ENCODE peak calls at places on chromosomes 16 and 17, in five cellular contexts. J, L, E, A and U are unnamed samples. For H3K9me3, the result is how much of the 10 kb centered on the place peaks cover.

GRCh38 chr16:66475232-66475631 is 48.1 kb downstream of the BEAN1 start:
- DNase-seq in J (no peak), L (peak), E (no peak), A (no peak), U (no peak)

GRCh38 chr16:66598111-66598510 is 6.4 kb upstream of the CMTM3 start:
- DNase-seq in J (no peak), L (no peak), E (no peak), A (no peak), U (no peak)

GRCh38 chr16:24036614-24037013 is 200.8 kb downstream of the PRKCB start:
- DNase-seq in J (no peak), L (peak), E (peak), A (peak), U (no peak)

GRCh38 chr17:6361733-6362132 is 73.2 kb downstream of the AIPL1 start:
- DNase-seq in J (no peak), L (peak), E (no peak), A (no peak), U (no peak)

GRCh38 chr16:15597822-15598647 is 44.9 kb downstream of the MARF1 start:
- DNase-seq in J (no peak), L (no peak), E (no peak), A (no peak), U (no peak)

GRCh38 chr16:28040039-28040438 is 23.5 kb downstream of the GSG1L start:
- DNase-seq in J (no peak), L (peak), E (no peak), A (no peak), U (no peak)

GRCh38 chr16:87835882-87836331 is 33.4 kb downstream of the SLC7A5 start:
- DNase-seq in J (no peak), L (no peak), E (no peak), A (no peak), U (peak)

GRCh38 chr17:49955157-49955556 is 13.8 kb upstream of the DLX4 start:
- DNase-seq in J (no peak), L (no peak), E (no peak), A (no peak), U (no peak)

GRCh38 chr17:63528183-63528582 is 5.0 kb downstream of the KCNH6 start:
- DNase-seq in J (no peak), L (no peak), E (no peak), A (no peak), U (no peak)

GRCh38 chr17:58822148-58823050 is 66.7 kb downstream of the PPM1E start:
- DNase-seq in J (no peak), L (no peak), E (no peak), A (peak), U (no peak)

GRCh38 chr16:49399594-49400364 is 26.2 kb downstream of the C16orf78 start:
- DNase-seq in J (no peak), L (no peak), E (no peak), A (no peak), U (no peak)

GRCh38 chr17:42056634-42057033 is 6.2 kb upstream of the C17orf113 start:
- DNase-seq in J (no peak), L (no peak), E (no peak), A (no peak), U (no peak)

GRCh38 chr17:50834126-50834785 is 1.1 kb upstream of the WFIKKN2 start:
- DNase-seq in J (no peak), L (peak), E (no peak), A (no peak), U (no peak)

GRCh38 chr17:33832295-33832694 is 422.8 kb upstream of the CCL2 start:
- DNase-seq in J (no peak), L (peak), E (no peak), A (no peak), U (no peak)

GRCh38 chr17:61618950-61619349 is 27.9 kb upstream of the NACA2 start:
- DNase-seq in J (no peak), L (no peak), E (no peak), A (no peak), U (no peak)

GRCh38 chr16:47712276-47713224 is 251.4 kb downstream of the PHKB start:
- DNase-seq in J (no peak), L (no peak), E (no peak), A (peak), U (no peak)

GRCh38 chr17:16374129-16374528 is 6.8 kb upstream of the UBB start:
- DNase-seq in J (no peak), L (no peak), E (no peak), A (no peak), U (no peak)

GRCh38 chr17:67902531-67903231 is 77.4 kb downstream of the BPTF start:
- DNase-seq in J (no peak), L (no peak), E (no peak), A (no peak), U (no peak)

GRCh38 chr16:22923491-22923890 is 109.5 kb downstream of the HS3ST2 start:
- DNase-seq in J (no peak), L (no peak), E (no peak), A (no peak), U (no peak)

GRCh38 chr17:80845121-80845862 is 146.3 kb upstream of the CHMP6 start:
- DNase-seq in J (no peak), L (no peak), E (no peak), A (no peak), U (peak)

GRCh38 chr16:83852774-83853173 is 45.0 kb downstream of the HSBP1 start:
- DNase-seq in J (no peak), L (no peak), E (no peak), A (no peak), U (no peak)

GRCh38 chr16:30149250-30149885 is 26.3 kb upstream of the MAPK3 start:
- DNase-seq in J (no peak), L (no peak), E (no peak), A (no peak), U (no peak)

GRCh38 chr16:48446534-48446920 is 61.3 kb upstream of the SIAH1 start:
- DNase-seq in J (no peak), L (no peak), E (no peak), A (no peak), U (no peak)

GRCh38 chr17:64146418-64147109 is 16.6 kb upstream of the ERN1 start:
- DNase-seq in J (peak), L (peak), E (peak), A (peak), U (peak)

GRCh38 chr17:921161-921560 is 58.4 kb downstream of the NXN start:
- DNase-seq in J (no peak), L (no peak), E (no peak), A (peak), U (no peak)

GRCh38 chr17:12180644-12181261 is 160.1 kb downstream of the MAP2K4 start:
- DNase-seq in J (no peak), L (peak), E (no peak), A (peak), U (no peak)

GRCh38 chr16:29943846-29944669 is 17.8 kb upstream of the TMEM219 start:
- DNase-seq in J (no peak), L (peak), E (peak), A (peak), U (no peak)

GRCh38 chr16:10871157-10871991 is 5.6 kb upstream of the CIITA start:
- DNase-seq in J (peak), L (no peak), E (peak), A (peak), U (peak)

GRCh38 chr16:27426423-27427408 is 24.7 kb downstream of the IL21R start:
- DNase-seq in J (no peak), L (no peak), E (peak), A (peak), U (peak)

GRCh38 chr16:76900285-76901263 is 290.4 kb upstream of the MON1B start:
- DNase-seq in J (no peak), L (no peak), E (no peak), A (no peak), U (no peak)

GRCh38 chr17:4566785-4567184 is 6.4 kb upstream of the GGT6 start:
- DNase-seq in J (no peak), L (peak), E (peak), A (peak), U (peak)

GRCh38 chr17:60149691-60150582 is at the start of gene CA4:
- DNase-seq in J (no peak), L (peak), E (no peak), A (no peak), U (peak)

GRCh38 chr16:64321066-64321465 is 800.8 kb downstream of the CDH11 start:
- DNase-seq in J (no peak), L (no peak), E (no peak), A (no peak), U (no peak)

GRCh38 chr16:64317601-64318000 is 804.3 kb downstream of the CDH11 start:
- DNase-seq in J (no peak), L (no peak), E (no peak), A (no peak), U (no peak)

DNA sequence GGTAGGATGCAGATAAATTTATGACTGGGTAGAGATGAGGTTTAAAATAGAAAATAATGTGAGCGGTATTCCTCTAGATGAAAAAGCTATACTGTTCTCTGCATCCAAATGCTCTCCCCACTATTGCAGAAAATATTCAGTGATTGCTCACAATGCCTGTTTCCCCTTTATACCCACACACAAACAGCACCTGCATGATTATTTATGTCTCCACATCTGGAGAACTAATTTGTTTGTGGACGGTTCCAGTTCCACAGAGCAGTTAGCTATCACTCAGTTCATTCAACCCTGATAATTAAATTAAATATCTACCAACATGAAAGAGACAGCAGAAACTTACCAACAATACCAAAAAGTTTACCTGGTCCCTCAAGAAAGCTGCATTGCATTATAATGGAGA is 800.0 kb downstream of the CDH11 start:
- DNase-seq in J (no peak), L (no peak), E (no peak), A (no peak), U (no peak)
- H3K27ac ChIP-seq in J (no peak), L (no peak), E (no peak), A (no peak), U (no peak)

GRCh38 chr17:72408122-72408382 is 287.2 kb downstream of the SOX9 start:
- DNase-seq in J (no peak), L (no peak), E (no peak), A (no peak), U (no peak)

GRCh38 chr17:72406501-72406900 is 285.7 kb downstream of the SOX9 start:
- DNase-seq in J (no peak), L (no peak), E (no peak), A (no peak), U (no peak)

GRCh38 chr17:72405662-72406230 is 284.9 kb downstream of the SOX9 start:
- DNase-seq in J (no peak), L (peak), E (no peak), A (no peak), U (no peak)

GRCh38 chr17:72408641-72409040 is 287.8 kb downstream of the SOX9 start:
- DNase-seq in J (no peak), L (no peak), E (no peak), A (no peak), U (no peak)

DNA sequence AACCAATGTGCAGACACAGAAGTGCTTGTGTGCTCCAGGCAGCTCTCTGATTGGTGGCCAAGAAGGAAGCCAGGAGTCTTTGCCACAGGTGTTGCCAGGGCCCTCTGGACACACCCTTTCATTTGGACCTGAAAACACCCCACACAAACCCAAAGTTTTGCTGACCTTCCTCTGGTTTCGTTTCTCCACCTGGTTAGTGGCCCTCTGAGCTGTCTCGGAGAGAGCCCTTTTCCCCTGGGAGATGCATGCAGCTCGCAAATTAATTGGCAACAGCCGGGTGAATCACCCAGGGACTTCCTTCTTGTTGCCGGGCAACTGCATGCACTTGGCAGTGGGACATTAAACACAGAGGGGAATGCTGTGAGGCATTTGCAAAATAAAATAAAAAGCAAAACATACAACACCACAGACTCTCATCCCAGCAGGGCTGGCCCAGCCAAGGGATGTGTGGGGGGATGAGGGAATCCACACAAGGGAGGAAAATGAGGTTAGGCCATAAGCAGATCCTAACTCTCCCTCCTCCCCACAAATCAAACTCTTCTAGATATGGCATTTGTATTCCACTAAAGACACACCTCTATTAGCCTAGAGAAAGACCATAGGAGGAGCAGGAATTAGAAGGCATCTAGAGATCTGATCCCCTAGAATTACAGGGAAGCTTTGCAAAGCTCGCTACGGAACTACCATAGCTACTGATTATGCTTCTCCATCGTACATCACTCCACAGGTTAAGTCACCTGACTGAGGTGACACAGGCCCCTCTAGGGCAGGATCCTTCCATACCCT is 286.7 kb downstream of the SOX9 start:
- DNase-seq in J (peak), L (peak), E (peak), A (peak), U (peak)
- H3K4me3 ChIP-seq in J (no peak), L (no peak), E (no peak), A (no peak), U (no peak)

GRCh38 chr17:83199500-83200201 is 120.2 kb downstream of the METRNL start:
- DNase-seq in J (peak), L (no peak), E (peak), A (peak), U (peak)
- H3K9me3 ChIP-seq in J (under half), L (under half), E (under half), A (under half), U (under half)

GRCh38 chr16:85172465-85173071 is 60.3 kb upstream of the CIBAR2 start:
- DNase-seq in J (no peak), L (peak), E (no peak), A (no peak), U (no peak)

GRCh38 chr16:85173981-85174751 is 61.9 kb upstream of the CIBAR2 start:
- DNase-seq in J (no peak), L (peak), E (peak), A (peak), U (peak)

GRCh38 chr16:85174871-85175723 is 62.8 kb upstream of the CIBAR2 start:
- DNase-seq in J (no peak), L (no peak), E (no peak), A (no peak), U (no peak)

GRCh38 chr16:85171809-85172464 is 59.7 kb upstream of the CIBAR2 start:
- DNase-seq in J (no peak), L (no peak), E (no peak), A (no peak), U (no peak)

DNA sequence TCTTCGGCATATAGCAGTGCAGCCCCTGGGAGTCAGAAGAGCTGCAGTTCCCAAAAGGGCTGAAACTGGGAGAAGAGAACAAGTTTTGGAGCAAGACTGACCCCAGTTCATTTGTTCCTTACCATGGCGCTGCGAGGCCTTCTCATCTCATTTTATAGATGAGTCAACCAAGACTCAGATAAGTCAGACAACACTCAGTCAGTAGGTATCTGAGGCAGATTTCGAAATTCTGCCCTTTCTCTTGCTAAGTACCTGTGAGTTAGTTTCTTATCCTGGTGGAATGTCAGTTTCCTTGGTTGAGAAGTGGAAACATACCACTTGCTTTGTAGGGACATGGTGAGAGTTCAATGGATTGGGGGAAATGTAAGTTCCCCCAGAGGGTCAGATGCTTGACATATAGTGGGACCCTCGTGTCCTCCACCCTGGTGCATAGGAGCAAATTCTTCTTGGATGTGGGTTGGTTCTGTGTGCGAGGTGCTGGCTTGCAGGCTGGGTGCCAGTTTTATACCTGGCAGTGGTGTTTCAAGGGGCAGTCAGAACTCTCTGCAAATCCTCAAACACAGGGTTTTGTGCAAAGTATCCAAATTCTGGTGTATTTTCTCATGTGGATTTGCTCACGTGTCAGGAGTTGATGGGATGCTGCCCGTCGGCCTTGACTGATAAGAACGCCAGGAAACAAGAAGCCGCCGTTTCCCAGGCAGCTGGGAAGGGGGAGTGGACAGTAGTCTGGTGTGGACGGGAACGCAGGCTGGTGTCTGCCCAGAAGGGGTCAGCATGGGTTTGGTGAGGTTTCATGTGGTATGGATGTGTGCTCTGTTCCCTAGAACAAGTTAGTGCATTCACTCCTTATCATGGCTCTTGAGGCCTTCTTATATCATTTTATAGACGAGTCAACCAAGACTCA is 61.1 kb upstream of the CIBAR2 start:
- DNase-seq in J (no peak), L (peak), E (no peak), A (peak), U (no peak)
- H3K27ac ChIP-seq in J (peak), L (no peak), E (no peak), A (peak), U (no peak)

GRCh38 chr17:57632294-57632693 is 112.8 kb downstream of the CCDC182 start:
- DNase-seq in J (no peak), L (no peak), E (no peak), A (no peak), U (no peak)

GRCh38 chr17:57636274-57636673 is 108.8 kb downstream of the CCDC182 start:
- DNase-seq in J (no peak), L (no peak), E (no peak), A (no peak), U (no peak)

GRCh38 chr17:57630736-57631135 is 114.4 kb downstream of the CCDC182 start:
- DNase-seq in J (no peak), L (no peak), E (no peak), A (no peak), U (no peak)

GRCh38 chr17:57634713-57635465 is 110.2 kb downstream of the CCDC182 start:
- DNase-seq in J (no peak), L (no peak), E (no peak), A (no peak), U (no peak)

GRCh38 chr17:57633236-57633635 is 111.9 kb downstream of the CCDC182 start:
- DNase-seq in J (no peak), L (no peak), E (no peak), A (no peak), U (no peak)
- H3K4me3 ChIP-seq in J (no peak), L (no peak), E (no peak), A (no peak), U (no peak)